ENCODE peak calls at places on chromosome 9, in eight cellular contexts. X, A, M, D, R, O, Q and L are unnamed samples.

GRCh38 chr9:123509646-123510045 is 153.6 kb downstream of the CRB2 start:
- DNase-seq in D (no peak), R (no peak), O (no peak), A (no peak), Q (no peak), M (no peak), X (no peak), L (no peak)

GRCh38 chr9:20476912-20477311 is 145.4 kb downstream of the MLLT3 start:
- DNase-seq in M (peak), D (peak), R (peak), O (no peak), A (no peak), X (no peak), Q (no peak), L (no peak)

GRCh38 chr9:71746023-71746752 is 22.1 kb downstream of the CEMIP2 start:
- DNase-seq in X (no peak), R (no peak), A (no peak), D (no peak), Q (no peak), O (no peak), M (no peak), L (no peak)

GRCh38 chr9:81498576-81498975 is 190.8 kb downstream of the TLE1 start:
- DNase-seq in A (no peak), M (no peak), X (no peak), R (no peak), Q (no peak), D (no peak), O (no peak), L (no peak)

GRCh38 chr9:6199596-6199995 is 16.0 kb upstream of the IL33 start:
- DNase-seq in R (no peak), X (no peak), A (no peak), D (no peak), Q (no peak), O (no peak), M (no peak), L (no peak)

GRCh38 chr9:122392284-122392683 is 21.5 kb downstream of the PTGS1 start:
- DNase-seq in O (peak), D (no peak), Q (no peak), A (no peak), M (no peak), X (no peak), R (no peak), L (no peak)

GRCh38 chr9:37148181-37148580 is 27.8 kb downstream of the ZCCHC7 start:
- DNase-seq in Q (no peak), X (no peak), A (no peak), M (no peak), D (no peak), O (no peak), R (no peak), L (no peak)

GRCh38 chr9:3578786-3579185 is 53.0 kb upstream of the RFX3 start:
- DNase-seq in R (no peak), A (peak), Q (no peak), M (peak), D (no peak), X (no peak), O (no peak), L (no peak)

GRCh38 chr9:134386951-134387831 is 60.9 kb downstream of the RXRA start:
- DNase-seq in D (no peak), M (no peak), R (no peak), Q (peak), O (no peak), A (peak), X (no peak), L (no peak)

GRCh38 chr9:136472640-136473353 is 10.0 kb downstream of the SEC16A start:
- DNase-seq in D (no peak), O (no peak), Q (no peak), A (no peak), R (no peak), M (no peak), X (no peak), L (no peak)

GRCh38 chr9:137129089-137129455 is 9.9 kb upstream of the GRIN1 start:
- DNase-seq in A (peak), D (peak), O (peak), R (no peak), X (no peak), M (peak), Q (no peak), L (no peak)

DNA sequence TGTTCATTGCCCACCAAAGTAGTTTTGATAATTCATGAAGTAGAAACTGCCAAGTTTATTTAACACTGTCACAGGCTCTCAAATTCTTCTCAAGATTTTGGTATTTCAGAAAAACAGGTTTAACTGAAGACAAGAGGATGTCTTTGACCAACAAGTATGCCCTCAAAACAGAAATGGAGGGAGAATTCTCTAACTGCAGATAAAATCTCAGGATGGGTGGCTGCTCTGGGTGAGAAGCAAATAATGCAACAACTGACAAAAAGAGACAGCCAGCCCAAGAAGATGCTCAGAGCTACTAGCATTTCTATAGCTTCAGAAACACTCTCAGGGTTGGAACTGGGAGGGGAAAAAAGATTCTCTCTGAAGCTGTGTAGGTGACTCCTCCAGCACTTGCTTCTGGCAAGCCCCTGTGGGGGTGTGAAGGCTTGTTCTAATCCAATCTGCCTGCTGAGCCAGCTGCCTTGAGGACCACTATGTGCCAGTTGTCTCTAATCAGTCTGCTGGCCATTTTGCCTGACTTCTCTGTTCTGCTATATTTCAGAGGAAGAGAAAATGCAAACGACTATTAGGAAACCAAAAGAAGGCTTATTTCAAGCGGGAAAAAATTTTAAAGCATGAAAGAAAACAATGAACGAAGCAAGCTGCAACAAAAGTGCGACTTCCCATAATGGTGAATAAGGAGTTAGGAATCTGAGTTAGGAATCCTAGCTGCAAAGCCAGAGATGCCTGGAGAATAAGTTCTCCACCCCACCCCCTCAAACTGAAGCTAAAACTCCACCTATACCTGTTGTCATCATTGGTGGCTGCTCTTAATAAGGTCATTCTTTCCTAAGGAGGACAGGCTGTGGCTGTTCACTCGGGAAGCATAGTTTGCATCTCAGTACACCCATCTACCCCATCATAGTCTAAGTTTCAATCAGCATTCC is 147.5 kb downstream of the GNAQ start:
- DNase-seq in R (no peak), Q (no peak), A (peak), O (no peak), D (no peak), X (no peak), M (peak), L (no peak)
- H3K27ac ChIP-seq in R (no peak), Q (no peak), A (no peak), O (no peak), D (no peak), X (no peak), M (no peak), L (no peak)

DNA sequence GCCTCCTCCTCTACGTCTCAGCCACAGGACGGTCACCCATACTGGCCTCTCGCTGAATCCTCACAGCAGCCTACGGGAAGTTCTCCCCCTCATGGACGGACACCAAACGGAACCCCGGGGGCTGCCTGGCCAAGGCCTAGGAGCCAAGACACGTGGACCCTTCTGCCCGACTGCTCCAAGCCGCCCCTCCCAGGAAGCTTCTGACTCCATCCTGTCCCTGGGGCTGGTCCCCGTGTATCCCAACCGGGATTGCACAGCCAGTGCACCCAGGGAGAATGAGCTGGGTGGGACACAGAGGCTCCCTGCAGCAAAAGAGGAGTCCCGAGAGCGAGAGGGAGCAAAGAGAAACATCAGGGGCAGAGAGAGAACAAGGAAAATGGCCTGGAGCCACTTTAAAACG is 3.2 kb downstream of the FAM78A start:
- DNase-seq in X (peak), R (no peak), O (no peak), Q (no peak), A (no peak), D (no peak), M (no peak), L (no peak)
- H3K27ac ChIP-seq in X (peak), R (no peak), O (peak), Q (no peak), A (no peak), D (no peak), M (no peak), L (no peak)

DNA sequence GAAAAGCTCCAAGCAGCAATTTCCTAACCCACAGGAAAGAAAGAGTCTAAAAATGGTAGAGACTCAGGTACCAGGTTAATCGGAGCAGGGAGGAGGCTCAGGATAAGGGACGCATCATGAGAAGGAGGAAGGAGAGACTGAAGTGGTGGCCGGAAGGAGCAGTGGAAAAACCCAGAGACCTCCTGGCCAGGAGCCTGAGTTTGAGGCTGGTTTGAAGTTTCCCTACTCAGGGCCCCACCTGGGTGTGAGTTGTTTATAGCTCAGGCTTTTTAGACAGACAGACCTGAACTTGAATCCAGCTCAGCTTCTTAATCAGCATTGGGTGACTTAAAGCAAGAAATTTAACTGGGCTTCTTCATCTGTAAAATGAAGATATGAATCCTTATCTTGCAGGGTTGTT is 11.9 kb upstream of the AQP7 start:
- DNase-seq in A (no peak), O (no peak), D (no peak), R (no peak), M (no peak), X (no peak), Q (no peak), L (no peak)
- H3K27ac ChIP-seq in A (no peak), O (no peak), D (peak), R (no peak), M (no peak), X (no peak), Q (no peak), L (no peak)

GRCh38 chr9:503881-504852 is 289.5 kb downstream of the DOCK8 start:
- DNase-seq in A (peak), X (peak), O (peak), Q (peak), R (peak), D (peak), M (peak), L (peak)
- H3K27ac ChIP-seq in A (no peak), X (peak), O (peak), Q (peak), R (peak), D (peak), M (no peak), L (peak)